ENCODE peak calls at places on chromosomes 13 and 19, in five cellular contexts. One of them, this sample, is unnamed.

GRCh38 chr13:71619096-71619495 is 247.9 kb downstream of the DACH1 start:
- DNase-seq in GM06990: no peak
- DNase-seq in heart right ventricle: no peak
- DNase-seq in activated CD8-positive, alpha-beta T cell treated with anti-CD3 and anti-CD28 coated beads for 36 hours: no peak
- DNase-seq in choroid plexus epithelial cell: no peak
- DNase-seq in this sample: no peak

GRCh38 chr19:19342086-19343015 is 21.7 kb downstream of the MAU2 start:
- DNase-seq in GM06990: no peak
- DNase-seq in choroid plexus epithelial cell: peak; percentile 75
- DNase-seq in activated CD8-positive, alpha-beta T cell treated with anti-CD3 and anti-CD28 coated beads for 36 hours: no peak
- DNase-seq in heart right ventricle: peak; percentile 50
- DNase-seq in this sample: peak; percentile 72

GRCh38 chr13:111567637-111568036 is 247.2 kb downstream of the TEX29 start:
- DNase-seq in GM06990: no peak
- DNase-seq in choroid plexus epithelial cell: no peak
- DNase-seq in heart right ventricle: no peak
- DNase-seq in activated CD8-positive, alpha-beta T cell treated with anti-CD3 and anti-CD28 coated beads for 36 hours: no peak
- DNase-seq in this sample: no peak

GRCh38 chr13:50892162-50892944 is 17.2 kb upstream of the RNASEH2B start:
- DNase-seq in heart right ventricle: no peak
- DNase-seq in GM06990: peak; percentile 41
- DNase-seq in choroid plexus epithelial cell: no peak
- DNase-seq in activated CD8-positive, alpha-beta T cell treated with anti-CD3 and anti-CD28 coated beads for 36 hours: peak; percentile 59
- DNase-seq in this sample: no peak

GRCh38 chr13:55652657-55653056 is 1488.1 kb upstream of the PRR20A start:
- DNase-seq in heart right ventricle: no peak
- DNase-seq in activated CD8-positive, alpha-beta T cell treated with anti-CD3 and anti-CD28 coated beads for 36 hours: no peak
- DNase-seq in GM06990: no peak
- DNase-seq in choroid plexus epithelial cell: no peak
- DNase-seq in this sample: no peak

GRCh38 chr13:23434431-23434830 is 929 bp upstream of the SACS start:
- DNase-seq in activated CD8-positive, alpha-beta T cell treated with anti-CD3 and anti-CD28 coated beads for 36 hours: no peak
- DNase-seq in heart right ventricle: no peak
- DNase-seq in choroid plexus epithelial cell: no peak
- DNase-seq in GM06990: no peak
- DNase-seq in this sample: no peak

GRCh38 chr13:36074659-36075058 is 56.5 kb downstream of the DCLK1 start:
- DNase-seq in choroid plexus epithelial cell: no peak
- DNase-seq in heart right ventricle: no peak
- DNase-seq in activated CD8-positive, alpha-beta T cell treated with anti-CD3 and anti-CD28 coated beads for 36 hours: no peak
- DNase-seq in GM06990: no peak
- DNase-seq in this sample: no peak

GRCh38 chr13:35631666-35632065 is 155.2 kb upstream of the MAB21L1 start:
- DNase-seq in heart right ventricle: no peak
- DNase-seq in choroid plexus epithelial cell: no peak
- DNase-seq in activated CD8-positive, alpha-beta T cell treated with anti-CD3 and anti-CD28 coated beads for 36 hours: no peak
- DNase-seq in GM06990: no peak
- DNase-seq in this sample: no peak

GRCh38 chr19:7676376-7676775 is 514 bp upstream of the MCEMP1 start:
- DNase-seq in heart right ventricle: no peak
- DNase-seq in activated CD8-positive, alpha-beta T cell treated with anti-CD3 and anti-CD28 coated beads for 36 hours: no peak
- DNase-seq in choroid plexus epithelial cell: no peak
- DNase-seq in GM06990: no peak
- DNase-seq in this sample: no peak

GRCh38 chr19:22606954-22607652 is 27.0 kb upstream of the ZNF492 start:
- DNase-seq in choroid plexus epithelial cell: no peak
- DNase-seq in GM06990: no peak
- DNase-seq in heart right ventricle: no peak
- DNase-seq in activated CD8-positive, alpha-beta T cell treated with anti-CD3 and anti-CD28 coated beads for 36 hours: no peak
- DNase-seq in this sample: no peak

GRCh38 chr13:51045450-51045849 is 65.6 kb downstream of the C13orf42 start:
- DNase-seq in activated CD8-positive, alpha-beta T cell treated with anti-CD3 and anti-CD28 coated beads for 36 hours: no peak
- DNase-seq in heart right ventricle: no peak
- DNase-seq in GM06990: no peak
- DNase-seq in choroid plexus epithelial cell: no peak
- DNase-seq in this sample: no peak

GRCh38 chr19:6521718-6522646 is 8.8 kb upstream of the TNFSF9 start:
- DNase-seq in choroid plexus epithelial cell: no peak
- DNase-seq in activated CD8-positive, alpha-beta T cell treated with anti-CD3 and anti-CD28 coated beads for 36 hours: peak; percentile 86
- DNase-seq in heart right ventricle: no peak
- DNase-seq in GM06990: peak; percentile 91
- DNase-seq in this sample: peak; percentile 79

GRCh38 chr19:48554385-48555091 is 2.6 kb downstream of the SULT2B1 start:
- DNase-seq in activated CD8-positive, alpha-beta T cell treated with anti-CD3 and anti-CD28 coated beads for 36 hours: no peak
- DNase-seq in heart right ventricle: no peak
- DNase-seq in choroid plexus epithelial cell: no peak
- DNase-seq in GM06990: no peak
- DNase-seq in this sample: no peak

GRCh38 chr13:111302045-111302722 is 18.3 kb upstream of the TEX29 start:
- DNase-seq in activated CD8-positive, alpha-beta T cell treated with anti-CD3 and anti-CD28 coated beads for 36 hours: no peak
- DNase-seq in choroid plexus epithelial cell: no peak
- DNase-seq in GM06990: no peak
- DNase-seq in heart right ventricle: no peak
- DNase-seq in this sample: no peak

GRCh38 chr19:28744943-28745342 is 468.0 kb downstream of the UQCRFS1 start:
- DNase-seq in heart right ventricle: no peak
- DNase-seq in GM06990: no peak
- DNase-seq in choroid plexus epithelial cell: no peak
- DNase-seq in activated CD8-positive, alpha-beta T cell treated with anti-CD3 and anti-CD28 coated beads for 36 hours: no peak
- DNase-seq in this sample: no peak

GRCh38 chr19:23515551-23515950 is 120.3 kb upstream of the ZNF91 start:
- DNase-seq in heart right ventricle: no peak
- DNase-seq in activated CD8-positive, alpha-beta T cell treated with anti-CD3 and anti-CD28 coated beads for 36 hours: no peak
- DNase-seq in choroid plexus epithelial cell: no peak
- DNase-seq in GM06990: no peak
- DNase-seq in this sample: no peak

GRCh38 chr19:28330831-28331230 is 882.1 kb downstream of the UQCRFS1 start:
- DNase-seq in choroid plexus epithelial cell: no peak
- DNase-seq in GM06990: no peak
- DNase-seq in activated CD8-positive, alpha-beta T cell treated with anti-CD3 and anti-CD28 coated beads for 36 hours: no peak
- DNase-seq in heart right ventricle: no peak
- DNase-seq in this sample: no peak

GRCh38 chr13:20127563-20128458 is 33.0 kb downstream of the GJA3 start:
- DNase-seq in heart right ventricle: peak; percentile 69
- DNase-seq in GM06990: peak; percentile 60
- DNase-seq in choroid plexus epithelial cell: peak; percentile 44
- DNase-seq in activated CD8-positive, alpha-beta T cell treated with anti-CD3 and anti-CD28 coated beads for 36 hours: peak; percentile 58
- DNase-seq in this sample: peak; percentile 82

GRCh38 chr13:25633108-25633507 is 261.3 kb downstream of the ATP8A2 start:
- DNase-seq in heart right ventricle: no peak
- DNase-seq in activated CD8-positive, alpha-beta T cell treated with anti-CD3 and anti-CD28 coated beads for 36 hours: no peak
- DNase-seq in choroid plexus epithelial cell: peak; percentile 35
- DNase-seq in GM06990: no peak
- DNase-seq in this sample: no peak

GRCh38 chr19:57633832-57634131 is 814 bp downstream of the ZNF211 start:
- DNase-seq in choroid plexus epithelial cell: no peak
- DNase-seq in activated CD8-positive, alpha-beta T cell treated with anti-CD3 and anti-CD28 coated beads for 36 hours: no peak
- DNase-seq in heart right ventricle: no peak
- DNase-seq in GM06990: no peak
- DNase-seq in this sample: no peak

GRCh38 chr13:27450921-27451461 is 627 bp upstream of the MTIF3 start:
- DNase-seq in heart right ventricle: peak; percentile 26
- DNase-seq in activated CD8-positive, alpha-beta T cell treated with anti-CD3 and anti-CD28 coated beads for 36 hours: no peak
- DNase-seq in GM06990: no peak
- DNase-seq in choroid plexus epithelial cell: peak; percentile 52
- DNase-seq in this sample: peak; percentile 41

GRCh38 chr13:110399801-110400200 is 92.7 kb downstream of the COL4A2 start:
- DNase-seq in heart right ventricle: no peak
- DNase-seq in GM06990: no peak
- DNase-seq in activated CD8-positive, alpha-beta T cell treated with anti-CD3 and anti-CD28 coated beads for 36 hours: no peak
- DNase-seq in choroid plexus epithelial cell: peak; percentile 85
- DNase-seq in this sample: no peak

GRCh38 chr19:56253737-56254136 is 18.8 kb upstream of the EDDM13 start:
- DNase-seq in GM06990: peak; percentile 13
- DNase-seq in heart right ventricle: no peak
- DNase-seq in choroid plexus epithelial cell: peak; percentile 82
- DNase-seq in activated CD8-positive, alpha-beta T cell treated with anti-CD3 and anti-CD28 coated beads for 36 hours: no peak
- DNase-seq in this sample: peak; percentile 63

GRCh38 chr19:9309974-9310446 is 372 bp upstream of the ZNF699 start:
- DNase-seq in choroid plexus epithelial cell: peak; percentile 93
- DNase-seq in heart right ventricle: peak; percentile 95
- DNase-seq in GM06990: no peak
- DNase-seq in activated CD8-positive, alpha-beta T cell treated with anti-CD3 and anti-CD28 coated beads for 36 hours: no peak
- DNase-seq in this sample: peak; percentile 77

GRCh38 chr19:412356-413355 is 3.7 kb upstream of the C2CD4C start:
- DNase-seq in activated CD8-positive, alpha-beta T cell treated with anti-CD3 and anti-CD28 coated beads for 36 hours: no peak
- DNase-seq in heart right ventricle: no peak
- DNase-seq in GM06990: no peak
- DNase-seq in choroid plexus epithelial cell: no peak
- DNase-seq in this sample: no peak

DNA sequence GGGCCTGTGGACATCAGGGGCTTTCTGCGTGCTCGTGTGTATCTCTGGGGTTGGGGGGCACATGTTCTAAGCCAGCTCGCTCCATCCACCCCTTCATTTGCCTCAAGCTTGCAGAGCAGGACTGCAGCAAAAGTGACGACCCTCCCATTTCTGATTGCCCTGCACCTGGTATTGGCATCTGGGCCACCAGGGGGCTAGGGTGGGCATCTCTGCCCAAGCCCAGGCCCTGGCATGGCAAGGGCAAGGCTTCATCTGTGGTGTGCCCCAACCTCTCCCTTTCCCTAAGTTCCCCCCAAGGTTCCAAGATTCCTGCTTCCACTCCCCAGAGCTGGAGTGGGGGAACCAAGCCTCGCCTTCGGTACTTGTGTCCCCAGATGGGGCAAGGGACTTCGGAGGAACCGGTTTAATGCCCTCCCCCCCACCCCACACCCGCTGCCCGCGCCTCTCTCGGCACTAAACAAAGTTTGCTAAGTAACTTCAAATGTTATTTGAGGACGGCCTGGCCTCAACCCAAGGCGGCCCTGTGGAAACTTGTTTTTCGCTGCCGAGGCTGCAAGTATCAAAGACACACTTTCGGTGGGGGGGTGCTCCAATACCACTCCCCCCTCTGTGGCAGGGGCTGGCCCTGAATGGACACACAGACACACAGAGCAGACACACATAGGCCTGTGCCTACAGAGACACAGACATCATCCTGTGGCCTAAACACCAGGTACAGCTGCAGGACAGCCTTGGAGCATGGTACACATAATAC is 12.2 kb downstream of the NFIX start:
- DNase-seq in choroid plexus epithelial cell: no peak
- DNase-seq in activated CD8-positive, alpha-beta T cell treated with anti-CD3 and anti-CD28 coated beads for 36 hours: no peak
- DNase-seq in heart right ventricle: peak; percentile 65
- DNase-seq in GM06990: no peak
- DNase-seq in this sample: no peak
- TF ChIP-seq CTCF in choroid plexus epithelial cell: no peak
- TF ChIP-seq CTCF in activated CD8-positive, alpha-beta T cell treated with anti-CD3 and anti-CD28 coated beads for 36 hours: no peak
- TF ChIP-seq CTCF in heart right ventricle: no peak
- TF ChIP-seq CTCF in GM06990: no peak
- TF ChIP-seq CTCF in this sample: no peak

DNA sequence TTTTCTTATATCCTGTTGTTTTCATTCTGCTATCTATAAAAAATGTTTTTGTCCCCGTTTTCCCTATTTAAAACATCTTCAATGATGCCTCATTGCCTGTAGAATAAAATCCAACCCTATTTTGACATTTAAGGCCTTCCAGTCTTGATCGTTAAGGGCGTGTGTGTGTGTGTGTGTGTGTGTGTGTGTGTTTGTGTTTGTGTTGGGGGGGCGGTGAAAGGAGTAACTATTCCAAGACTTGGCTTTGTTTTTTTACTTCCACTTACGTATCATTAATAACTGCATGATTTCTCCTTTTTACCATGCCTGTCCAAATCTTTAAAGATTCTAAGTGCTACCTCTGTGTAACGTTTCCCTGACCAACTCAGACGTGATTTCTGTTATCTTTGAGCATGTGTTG is 784 bp downstream of the PIBF1 start:
- DNase-seq in choroid plexus epithelial cell: peak; percentile 22
- DNase-seq in GM06990: no peak
- DNase-seq in heart right ventricle: no peak
- DNase-seq in activated CD8-positive, alpha-beta T cell treated with anti-CD3 and anti-CD28 coated beads for 36 hours: peak; percentile 10
- DNase-seq in this sample: no peak
- TF ChIP-seq CTCF in choroid plexus epithelial cell: no peak
- TF ChIP-seq CTCF in GM06990: no peak
- TF ChIP-seq CTCF in heart right ventricle: no peak
- TF ChIP-seq CTCF in activated CD8-positive, alpha-beta T cell treated with anti-CD3 and anti-CD28 coated beads for 36 hours: no peak
- TF ChIP-seq CTCF in this sample: no peak

GRCh38 chr19:15317392-15318011 is 14.8 kb downstream of the BRD4 start:
- DNase-seq in choroid plexus epithelial cell: peak; percentile 87
- DNase-seq in heart right ventricle: no peak
- DNase-seq in GM06990: no peak
- DNase-seq in activated CD8-positive, alpha-beta T cell treated with anti-CD3 and anti-CD28 coated beads for 36 hours: no peak
- DNase-seq in this sample: no peak
- TF ChIP-seq CTCF in choroid plexus epithelial cell: no peak
- TF ChIP-seq CTCF in heart right ventricle: no peak
- TF ChIP-seq CTCF in GM06990: no peak
- TF ChIP-seq CTCF in activated CD8-positive, alpha-beta T cell treated with anti-CD3 and anti-CD28 coated beads for 36 hours: no peak
- TF ChIP-seq CTCF in this sample: no peak

GRCh38 chr13:81929988-81930387 is 1589.1 kb upstream of the SPRY2 start:
- DNase-seq in heart right ventricle: no peak
- DNase-seq in choroid plexus epithelial cell: peak; percentile 71
- DNase-seq in GM06990: no peak
- DNase-seq in activated CD8-positive, alpha-beta T cell treated with anti-CD3 and anti-CD28 coated beads for 36 hours: no peak
- DNase-seq in this sample: no peak
- TF ChIP-seq CTCF in heart right ventricle: no peak
- TF ChIP-seq CTCF in choroid plexus epithelial cell: peak; percentile 69
- TF ChIP-seq CTCF in GM06990: no peak
- TF ChIP-seq CTCF in activated CD8-positive, alpha-beta T cell treated with anti-CD3 and anti-CD28 coated beads for 36 hours: no peak
- TF ChIP-seq CTCF in this sample: no peak

GRCh38 chr13:31012285-31013024 is 80.0 kb downstream of the TEX26 start:
- DNase-seq in activated CD8-positive, alpha-beta T cell treated with anti-CD3 and anti-CD28 coated beads for 36 hours: peak; percentile 5
- DNase-seq in heart right ventricle: no peak
- DNase-seq in choroid plexus epithelial cell: peak; percentile 72
- DNase-seq in GM06990: peak; percentile 11
- DNase-seq in this sample: no peak
- TF ChIP-seq CTCF in activated CD8-positive, alpha-beta T cell treated with anti-CD3 and anti-CD28 coated beads for 36 hours: no peak
- TF ChIP-seq CTCF in heart right ventricle: no peak
- TF ChIP-seq CTCF in choroid plexus epithelial cell: peak; percentile 77
- TF ChIP-seq CTCF in GM06990: no peak
- TF ChIP-seq CTCF in this sample: no peak

GRCh38 chr13:49418206-49418605 is 25.7 kb downstream of the CAB39L start:
- DNase-seq in GM06990: no peak
- DNase-seq in heart right ventricle: no peak
- DNase-seq in choroid plexus epithelial cell: no peak
- DNase-seq in activated CD8-positive, alpha-beta T cell treated with anti-CD3 and anti-CD28 coated beads for 36 hours: no peak
- DNase-seq in this sample: no peak

GRCh38 chr13:49419292-49419691 is 24.6 kb downstream of the CAB39L start:
- DNase-seq in activated CD8-positive, alpha-beta T cell treated with anti-CD3 and anti-CD28 coated beads for 36 hours: no peak
- DNase-seq in choroid plexus epithelial cell: peak; percentile 61
- DNase-seq in GM06990: no peak
- DNase-seq in heart right ventricle: no peak
- DNase-seq in this sample: no peak

GRCh38 chr13:49421391-49421790 is 22.5 kb downstream of the CAB39L start:
- DNase-seq in heart right ventricle: no peak
- DNase-seq in GM06990: no peak
- DNase-seq in choroid plexus epithelial cell: peak; percentile 28
- DNase-seq in activated CD8-positive, alpha-beta T cell treated with anti-CD3 and anti-CD28 coated beads for 36 hours: peak; percentile 40
- DNase-seq in this sample: peak; percentile 21
- TF ChIP-seq CTCF in heart right ventricle: no peak
- TF ChIP-seq CTCF in GM06990: peak; percentile 38
- TF ChIP-seq CTCF in choroid plexus epithelial cell: peak; percentile 30
- TF ChIP-seq CTCF in activated CD8-positive, alpha-beta T cell treated with anti-CD3 and anti-CD28 coated beads for 36 hours: no peak
- TF ChIP-seq CTCF in this sample: peak; percentile 30

DNA sequence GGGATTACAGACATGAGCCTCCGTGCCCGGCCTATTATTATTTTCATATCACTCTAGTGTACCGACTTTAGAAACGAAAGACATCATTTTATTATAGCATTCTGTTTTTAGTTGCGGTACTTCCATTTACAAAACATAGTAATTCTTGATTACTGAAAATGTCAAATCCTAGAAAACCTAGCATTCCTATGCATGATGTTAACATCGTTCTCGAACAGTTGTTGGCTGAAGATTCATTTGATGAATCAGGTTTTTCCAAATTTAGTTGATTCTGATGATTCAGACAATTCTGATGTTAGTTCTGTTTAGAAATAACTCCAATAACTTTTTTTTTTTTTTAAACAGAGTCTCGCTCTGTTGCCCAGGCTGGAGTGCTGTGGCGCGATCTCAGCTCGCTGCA is 11.5 kb upstream of the MTRF1 start:
- DNase-seq in choroid plexus epithelial cell: no peak
- DNase-seq in heart right ventricle: no peak
- DNase-seq in GM06990: no peak
- DNase-seq in activated CD8-positive, alpha-beta T cell treated with anti-CD3 and anti-CD28 coated beads for 36 hours: no peak
- DNase-seq in this sample: no peak
- TF ChIP-seq CTCF in choroid plexus epithelial cell: no peak
- TF ChIP-seq CTCF in heart right ventricle: no peak
- TF ChIP-seq CTCF in GM06990: no peak
- TF ChIP-seq CTCF in activated CD8-positive, alpha-beta T cell treated with anti-CD3 and anti-CD28 coated beads for 36 hours: no peak
- TF ChIP-seq CTCF in this sample: no peak